ENCODE peak calls at places on chromosomes 11 and 22, in five cellular contexts. B is SHP77; N is NCI-H1092 treated with DMSO at 0.1 percent for 48 hours; K is GM18507; R is CD8-positive, alpha-beta T cell. S is an unnamed sample.

GRCh38 chr22:40044870-40045834 is 50.4 kb downstream of the FAM83F start:
- DNase-seq in B (no peak), N (peak), K (no peak), R (peak), S (no peak)

GRCh38 chr11:91163619-91164451 is 941.0 kb upstream of the CHORDC1 start:
- DNase-seq in B (no peak), N (no peak), K (no peak), R (no peak), S (no peak)

GRCh38 chr11:64834723-64835615 is 9.5 kb downstream of the CDC42BPG start:
- DNase-seq in B (peak), N (no peak), K (no peak), R (no peak), S (no peak)

GRCh38 chr22:23205330-23205729 is 25.0 kb downstream of the BCR start:
- DNase-seq in B (no peak), N (no peak), K (no peak), R (no peak), S (no peak)

GRCh38 chr11:131685906-131686305 is 315.5 kb downstream of the NTM start:
- DNase-seq in B (no peak), N (no peak), K (no peak), R (no peak), S (no peak)

GRCh38 chr11:76315182-76315853 is 65.6 kb downstream of the THAP12 start:
- DNase-seq in B (no peak), N (no peak), K (no peak), R (no peak), S (no peak)

GRCh38 chr11:82577246-82577645 is 156.4 kb downstream of the FAM181B start:
- DNase-seq in B (no peak), N (no peak), K (no peak), R (no peak), S (no peak)

GRCh38 chr22:37218771-37219411 is 6.6 kb upstream of the SSTR3 start:
- DNase-seq in B (no peak), N (no peak), K (peak), R (peak), S (no peak)

GRCh38 chr11:12160680-12161079 is 50.3 kb downstream of the MICAL2 start:
- DNase-seq in B (no peak), N (no peak), K (no peak), R (no peak), S (no peak)

GRCh38 chr11:78190374-78190773 is 1.7 kb downstream of the USP35 start:
- DNase-seq in B (no peak), N (no peak), K (no peak), R (no peak), S (no peak)

GRCh38 chr11:2509481-2510001 is 64.7 kb downstream of the KCNQ1 start:
- DNase-seq in B (no peak), N (no peak), K (no peak), R (peak), S (no peak)

S was measured in pulmonary artery endothelial cell.